ENCODE peak calls at places on chromosomes 4 and X, in four cellular contexts. G is iPS-NIHi11, H is dorsolateral prefrontal cortex, P is endodermal cell. Q is an unnamed sample.

GRCh38 chr4:168830777-168831512 is 179.1 kb downstream of the CBR4 start:
- DNase-seq in H (no peak), G (no peak), P (no peak), Q (no peak)

GRCh38 chr4:166318810-166319525 is 445.9 kb downstream of the TLL1 start:
- DNase-seq in H (no peak), G (no peak), P (no peak), Q (no peak)

GRCh38 chr4:143381171-143382118 is 44.8 kb downstream of the GAB1 start:
- DNase-seq in P (no peak), H (peak; percentile 73), G (no peak), Q (no peak)

GRCh38 chrX:71536285-71536684 is 3.4 kb downstream of the OGT start:
- DNase-seq in G (no peak), P (no peak), H (no peak), Q (no peak)

GRCh38 chr4:37528161-37528560 is 158.0 kb downstream of the RELL1 start:
- DNase-seq in G (no peak), P (no peak), H (no peak), Q (no peak)

GRCh38 chr4:104901438-104901837 is 245.2 kb upstream of the TET2 start:
- DNase-seq in P (peak; percentile 63), G (no peak), H (peak; percentile 53), Q (peak; percentile 14)

GRCh38 chr4:8913858-8914460 is 42.3 kb upstream of the HMX1 start:
- DNase-seq in H (peak; percentile 20), P (no peak), G (peak; percentile 3), Q (peak; percentile 1)

GRCh38 chrX:68808686-68809357 is 20.0 kb upstream of the EFNB1 start:
- DNase-seq in G (no peak), P (peak; percentile 68), H (no peak), Q (no peak)

GRCh38 chrX:74422576-74423288 is 1.4 kb downstream of the SLC16A2 start:
- DNase-seq in G (peak; percentile 60), H (peak; percentile 67), P (peak; percentile 87), Q (peak; percentile 57)

GRCh38 chr4:143653031-143653430 is 47.4 kb downstream of the FREM3 start:
- DNase-seq in P (no peak), G (no peak), H (no peak), Q (no peak)

GRCh38 chrX:38868941-38869378 is 67.7 kb downstream of the MID1IP1 start:
- DNase-seq in P (no peak), H (no peak), G (no peak), Q (no peak)

GRCh38 chr4:121484633-121485032 is 103.8 kb upstream of the QRFPR start:
- DNase-seq in G (peak; percentile 48), P (peak; percentile 77), H (no peak), Q (no peak)

GRCh38 chrX:130728208-130728607 is 174.8 kb downstream of the ENOX2 start:
- DNase-seq in H (no peak), G (no peak), P (no peak), Q (no peak)

GRCh38 chr4:147678796-147679549 is 5.0 kb downstream of the PRMT9 start:
- DNase-seq in P (peak; percentile 86), H (no peak), G (peak; percentile 23), Q (no peak)

GRCh38 chr4:15402146-15402545 is 25.7 kb upstream of the C1QTNF7 start:
- DNase-seq in P (no peak), G (no peak), H (no peak), Q (no peak)

GRCh38 chrX:136143714-136144113 is 3.6 kb upstream of the FHL1 start:
- DNase-seq in P (no peak), G (no peak), H (no peak), Q (no peak)

GRCh38 chrX:154358011-154358410 is 16.4 kb downstream of the FLNA start:
- DNase-seq in H (no peak), G (no peak), P (no peak), Q (no peak)

GRCh38 chrX:109934935-109935334 is 68.0 kb upstream of the TMEM164 start:
- DNase-seq in H (no peak), P (no peak), G (no peak), Q (no peak)

GRCh38 chr4:124890522-124890921 is 178.0 kb upstream of the ANKRD50 start:
- DNase-seq in P (no peak), H (no peak), G (no peak), Q (no peak)

GRCh38 chrX:96703379-96703778 is 18.7 kb downstream of the DIAPH2 start:
- DNase-seq in H (no peak), P (no peak), G (no peak), Q (no peak)

GRCh38 chrX:39869846-39870601 is 227.7 kb downstream of the BCOR start:
- DNase-seq in H (no peak), G (no peak), P (no peak), Q (no peak)

GRCh38 chr4:155478336-155478825 is 101.6 kb upstream of the MAP9 start:
- DNase-seq in H (no peak), P (no peak), G (no peak), Q (no peak)

GRCh38 chrX:105635794-105636193 is 186.5 kb upstream of the NRK start:
- DNase-seq in H (no peak), P (no peak), G (no peak), Q (no peak)

GRCh38 chrX:103904301-103904700 is 58.1 kb upstream of the TMSB15B start:
- DNase-seq in H (no peak), P (no peak), G (no peak), Q (no peak)

GRCh38 chrX:44961817-44962607 is 89.0 kb downstream of the KDM6A start:
- DNase-seq in G (no peak), P (no peak), H (no peak), Q (no peak)

GRCh38 chr4:26753642-26754041 is 107.0 kb upstream of the STIM2 start:
- DNase-seq in G (no peak), H (no peak), P (no peak), Q (no peak)

GRCh38 chr4:80831383-80832361 is 198.8 kb upstream of the BMP3 start:
- DNase-seq in P (no peak), G (no peak), H (no peak), Q (no peak)

GRCh38 chr4:29948858-29949257 is 771.3 kb upstream of the PCDH7 start:
- DNase-seq in G (no peak), H (no peak), P (no peak), Q (no peak)

GRCh38 chrX:70437921-70438665 is 6.5 kb upstream of the DLG3 start:
- DNase-seq in G (no peak), H (no peak), P (no peak), Q (no peak)

GRCh38 chrX:47247206-47247998 is 14.6 kb downstream of the USP11 start:
- DNase-seq in H (no peak), G (no peak), P (no peak), Q (no peak)

GRCh38 chr4:72094054-72094780 is 62.4 kb downstream of the NPFFR2 start:
- DNase-seq in H (no peak), P (no peak), G (no peak), Q (no peak)

GRCh38 chr4:153451931-153452660 is 14.1 kb upstream of the TMEM131L start:
- DNase-seq in H (no peak), P (peak; percentile 93), G (peak; percentile 34), Q (no peak)

GRCh38 chrX:130575831-130576404 is 174.1 kb downstream of the RBMX2 start:
- DNase-seq in G (peak; percentile 31), P (peak; percentile 67), H (no peak), Q (peak; percentile 18)

GRCh38 chr4:10611673-10612072 is 72.9 kb downstream of the CLNK start:
- DNase-seq in P (peak; percentile 60), G (no peak), H (no peak), Q (no peak)

GRCh38 chrX:16828126-16828908 is 41.8 kb downstream of the RBBP7 start:
- DNase-seq in H (no peak), P (no peak), G (no peak), Q (no peak)

GRCh38 chrX:41291309-41291708 is 42.7 kb upstream of the DDX3X start:
- DNase-seq in H (no peak), G (no peak), P (peak; percentile 70), Q (no peak)

GRCh38 chr4:123421942-123422781 is 25.6 kb downstream of the SPRY1 start:
- DNase-seq in P (no peak), G (no peak), H (no peak), Q (no peak)

Q was measured in frontal cortex.